ENCODE peak calls at places on chromosomes 11 and 22, in ten cellular contexts. N is colonic mucosa, P is uterus, H is type B pancreatic cell, A is IMR-90, X is mesothelial cell of epicardium, V is upper lobe of right lung, D is fibroblast of the aortic adventitia, C is cardiac muscle cell, Z is GM13976. W is an unnamed sample.
A peak's percentile ranks its signal among the peaks of the same experiment; 100 is the strongest.

GRCh38 chr11:78414321-78415051 is 3.1 kb downstream of the GAB2 start:
- DNase-seq in X (no peak), V (no peak), A (peak; percentile 43), P (no peak), Z (no peak), N (no peak), D (peak; percentile 46), H (no peak), C (no peak), W (no peak)

GRCh38 chr11:96567193-96567592 is 177.4 kb downstream of the JRKL start:
- DNase-seq in Z (no peak), V (no peak), N (no peak), P (no peak), D (peak; percentile 10), A (no peak), C (peak; percentile 13), H (no peak), X (no peak), W (no peak)

GRCh38 chr11:35809561-35809960 is 134.3 kb upstream of the LDLRAD3 start:
- DNase-seq in P (no peak), D (no peak), C (no peak), A (no peak), Z (no peak), N (no peak), X (no peak), V (no peak), H (no peak), W (no peak)

GRCh38 chr11:70633610-70634009 is 235.3 kb downstream of the CTTN start:
- DNase-seq in N (no peak), D (no peak), X (no peak), H (no peak), C (no peak), P (no peak), Z (no peak), V (no peak), A (no peak), W (no peak)

GRCh38 chr22:43222281-43222680 is 35.3 kb upstream of the TTLL12 start:
- DNase-seq in Z (no peak), A (no peak), V (no peak), H (no peak), P (no peak), D (no peak), C (no peak), X (no peak), N (no peak), W (no peak)

GRCh38 chr11:71252782-71253730 is 679 bp upstream of the SHANK2 start:
- DNase-seq in D (peak; percentile 64), V (peak; percentile 80), H (no peak), P (no peak), A (peak; percentile 68), N (peak; percentile 62), Z (no peak), C (peak; percentile 33), X (no peak), W (peak; percentile 37)

GRCh38 chr11:1982908-1983600 is 14.6 kb downstream of the H19 start:
- DNase-seq in H (no peak), V (no peak), C (no peak), D (no peak), A (no peak), P (no peak), N (no peak), Z (no peak), X (no peak), W (no peak)

GRCh38 chr22:49825436-49825835 is 2.2 kb downstream of the BRD1 start:
- DNase-seq in N (no peak), V (no peak), H (no peak), D (peak; percentile 48), Z (no peak), C (no peak), A (peak; percentile 66), X (no peak), P (no peak), W (no peak)

GRCh38 chr11:65504671-65505433 is 6.0 kb downstream of the MALAT1 start:
- DNase-seq in D (peak; percentile 74), X (no peak), Z (no peak), C (no peak), P (no peak), A (peak; percentile 46), V (no peak), N (no peak), H (no peak), W (no peak)

GRCh38 chr11:28009383-28009782 is 98.6 kb downstream of the KIF18A start:
- DNase-seq in Z (no peak), N (no peak), D (peak; percentile 83), X (no peak), V (no peak), H (no peak), A (peak; percentile 82), P (no peak), C (no peak), W (no peak)

DNA sequence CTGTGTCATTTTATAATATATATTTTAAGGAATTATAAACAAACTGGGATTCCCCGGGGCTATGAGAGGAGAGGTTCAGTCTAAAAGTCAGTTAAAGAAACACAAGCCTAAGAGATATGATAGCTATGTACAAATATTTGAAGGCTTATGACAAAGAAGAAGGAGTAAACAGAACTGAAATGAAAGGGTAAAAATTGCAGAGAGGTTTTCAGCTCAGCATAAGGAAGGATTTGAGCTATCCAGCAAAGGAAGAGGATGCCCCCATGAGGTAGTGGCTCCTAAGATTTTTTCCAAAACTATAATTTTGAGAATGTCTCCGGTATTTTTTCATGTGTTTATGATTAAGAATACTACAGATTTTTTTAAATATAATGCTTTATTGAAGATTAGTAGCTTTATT is 57.9 kb upstream of the ANGPTL5 start:
- DNase-seq in X (no peak), C (no peak), P (no peak), N (no peak), H (no peak), V (no peak), D (peak; percentile 32), Z (no peak), A (peak; percentile 43), W (no peak)
- TF ChIP-seq CTCF in X (no peak), C (peak; percentile 24), P (no peak), N (no peak), H (no peak), V (peak; percentile 12), D (peak; percentile 41), Z (no peak), A (peak; percentile 48), W (no peak)

DNA sequence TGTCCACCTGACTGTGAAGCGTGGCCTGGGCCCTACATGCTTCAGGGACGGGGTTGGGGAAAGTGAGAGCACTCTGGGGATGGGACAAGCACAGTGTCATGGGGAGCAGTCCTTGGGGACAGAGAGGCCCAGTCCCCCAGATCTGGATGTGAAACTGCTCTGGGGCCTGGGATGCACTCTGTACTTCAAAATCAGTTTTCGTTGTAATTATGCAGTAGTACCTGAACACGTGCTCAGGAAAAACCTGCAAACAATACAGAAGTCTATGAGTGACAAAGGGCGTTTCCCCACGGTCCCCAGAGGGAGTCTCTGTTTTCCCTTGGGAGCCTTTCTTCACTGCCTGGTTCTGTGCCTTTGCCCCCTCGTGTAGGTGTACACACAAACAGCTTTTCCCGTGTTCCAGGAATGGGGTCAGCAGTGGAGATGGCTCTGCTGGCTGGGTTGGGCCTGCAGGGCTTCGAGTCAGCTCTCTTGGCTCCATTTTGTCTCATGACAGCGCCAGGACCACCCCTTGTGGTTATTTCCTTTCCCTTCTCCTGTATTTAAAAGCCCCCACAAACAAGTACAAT is 5.2 kb upstream of the TNFRSF13C start:
- DNase-seq in C (no peak), A (no peak), X (no peak), D (no peak), N (no peak), H (no peak), Z (no peak), P (no peak), V (no peak), W (no peak)
- TF ChIP-seq CTCF in C (no peak), A (no peak), X (no peak), D (no peak), N (no peak), H (no peak), Z (no peak), P (no peak), V (no peak), W (no peak)

GRCh38 chr22:22111983-22112382 is 129.4 kb upstream of the TOP3B start:
- DNase-seq in D (no peak), Z (no peak), H (no peak), N (no peak), V (no peak), X (no peak), P (no peak), A (no peak), C (no peak), W (no peak)

GRCh38 chr22:22111267-22111751 is 128.7 kb upstream of the TOP3B start:
- DNase-seq in C (no peak), V (no peak), H (no peak), Z (peak; percentile 82), N (no peak), A (peak; percentile 95), D (peak; percentile 77), P (no peak), X (no peak), W (no peak)

GRCh38 chr22:22110548-22111266 is 128.1 kb upstream of the TOP3B start:
- DNase-seq in Z (peak; percentile 84), N (no peak), C (peak; percentile 63), V (no peak), P (peak; percentile 27), D (peak; percentile 70), X (no peak), H (no peak), A (peak; percentile 78), W (peak; percentile 46)

GRCh38 chr22:22112533-22113294 is 130.1 kb upstream of the TOP3B start:
- DNase-seq in D (no peak), C (no peak), X (no peak), P (no peak), H (no peak), A (no peak), V (no peak), N (no peak), Z (no peak), W (no peak)

DNA sequence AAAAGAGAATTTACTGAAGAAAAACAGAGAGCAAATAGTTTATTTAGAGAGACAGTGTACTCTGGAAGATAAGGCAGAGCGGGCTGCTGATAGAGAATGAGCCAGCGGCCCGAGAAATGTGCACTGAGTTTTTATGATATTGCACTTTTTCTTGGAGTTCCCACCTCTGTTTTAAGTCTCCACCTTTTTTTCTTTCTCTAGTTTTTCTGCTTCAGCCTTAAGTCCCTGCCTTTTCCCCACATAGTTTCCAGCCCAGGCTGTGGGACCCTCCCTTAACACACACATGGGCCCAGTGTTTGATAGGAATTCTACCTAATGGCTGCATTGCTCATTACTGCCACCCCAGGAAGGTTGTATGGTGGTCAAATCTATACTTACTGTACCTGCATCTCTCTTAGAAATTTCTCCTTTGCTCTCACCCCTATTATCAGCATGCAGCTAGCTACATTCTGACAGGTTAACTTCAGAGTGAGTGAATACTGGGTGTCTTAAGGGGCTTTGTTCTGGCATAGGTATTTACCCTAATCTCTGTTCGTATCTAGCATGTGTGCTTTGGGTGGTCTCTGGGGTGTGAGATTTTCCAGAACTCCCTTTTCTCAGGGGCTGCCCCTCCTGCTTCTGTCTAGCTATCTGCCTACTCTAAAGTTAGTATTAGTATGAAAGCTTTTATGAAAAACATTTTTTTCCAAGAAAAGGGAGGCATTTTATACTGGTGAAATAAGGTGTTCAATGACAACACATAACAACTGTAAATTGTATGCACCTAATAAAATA is 127.3 kb upstream of the TOP3B start:
- DNase-seq in D (no peak), N (no peak), A (no peak), X (no peak), Z (no peak), C (no peak), V (no peak), P (no peak), H (no peak), W (no peak)
- TF ChIP-seq CTCF in D (peak; percentile 1), N (no peak), A (no peak), X (no peak), Z (peak; percentile 23), C (peak; percentile 23), V (peak; percentile 7), P (no peak), H (peak; percentile 42), W (peak; percentile 55)

GRCh38 chr22:33756508-33756949 is 163.7 kb downstream of the LARGE1 start:
- DNase-seq in P (no peak), H (no peak), C (peak; percentile 21), V (no peak), Z (no peak), X (no peak), A (no peak), D (no peak), N (no peak), W (no peak)
- TF ChIP-seq CTCF in P (no peak), H (no peak), C (no peak), V (no peak), Z (no peak), X (no peak), A (no peak), D (no peak), N (no peak), W (no peak)